ENCODE peak calls at places on chromosome 12, in six cellular contexts. One of them, this sample, is unnamed.

GRCh38 chr12:79591988-79592387 is 98.8 kb downstream of the PAWR start:
- DNase-seq in adipocyte: no peak
- DNase-seq in tibial artery: no peak
- DNase-seq in psoas muscle: no peak
- DNase-seq in PC-3: peak; percentile 28
- DNase-seq in mesenchymal stem cell: no peak
- DNase-seq in this sample: no peak

GRCh38 chr12:124507188-124508109 is 60.0 kb downstream of the NCOR2 start:
- DNase-seq in adipocyte: peak; percentile 68
- DNase-seq in tibial artery: no peak
- DNase-seq in psoas muscle: peak; percentile 60
- DNase-seq in PC-3: no peak
- DNase-seq in mesenchymal stem cell: peak; percentile 89
- DNase-seq in this sample: no peak

GRCh38 chr12:119642986-119643385 is 24.9 kb upstream of the PRKAB1 start:
- DNase-seq in adipocyte: no peak
- DNase-seq in tibial artery: no peak
- DNase-seq in psoas muscle: no peak
- DNase-seq in PC-3: no peak
- DNase-seq in mesenchymal stem cell: no peak
- DNase-seq in this sample: no peak

GRCh38 chr12:27431185-27431584 is 15.4 kb upstream of the SMCO2 start:
- DNase-seq in adipocyte: no peak
- DNase-seq in tibial artery: no peak
- DNase-seq in psoas muscle: no peak
- DNase-seq in PC-3: no peak
- DNase-seq in mesenchymal stem cell: no peak
- DNase-seq in this sample: no peak

GRCh38 chr12:86698581-86698980 is 442.4 kb upstream of the MGAT4C start:
- DNase-seq in adipocyte: peak; percentile 84
- DNase-seq in tibial artery: no peak
- DNase-seq in psoas muscle: no peak
- DNase-seq in PC-3: no peak
- DNase-seq in mesenchymal stem cell: no peak
- DNase-seq in this sample: no peak

GRCh38 chr12:30792648-30793499 is 38.1 kb upstream of the CAPRIN2 start:
- DNase-seq in adipocyte: peak; percentile 25
- DNase-seq in tibial artery: no peak
- DNase-seq in psoas muscle: no peak
- DNase-seq in PC-3: peak; percentile 91
- DNase-seq in mesenchymal stem cell: peak; percentile 63
- DNase-seq in this sample: no peak

GRCh38 chr12:44574586-44574985 is 301.5 kb downstream of the NELL2 start:
- DNase-seq in adipocyte: no peak
- DNase-seq in tibial artery: no peak
- DNase-seq in psoas muscle: no peak
- DNase-seq in PC-3: peak; percentile 3
- DNase-seq in mesenchymal stem cell: peak; percentile 16
- DNase-seq in this sample: no peak

GRCh38 chr12:31958601-31959000 is 614 bp upstream of the RESF1 start:
- DNase-seq in adipocyte: no peak
- DNase-seq in tibial artery: no peak
- DNase-seq in psoas muscle: no peak
- DNase-seq in PC-3: no peak
- DNase-seq in mesenchymal stem cell: no peak
- DNase-seq in this sample: no peak

GRCh38 chr12:108804361-108804949 is 52.9 kb downstream of the SSH1 start:
- DNase-seq in adipocyte: peak; percentile 93
- DNase-seq in tibial artery: peak; percentile 70
- DNase-seq in psoas muscle: peak; percentile 64
- DNase-seq in PC-3: no peak
- DNase-seq in mesenchymal stem cell: peak; percentile 95
- DNase-seq in this sample: no peak

GRCh38 chr12:102962532-102962931 is 5.1 kb downstream of the ASCL1 start:
- DNase-seq in adipocyte: no peak
- DNase-seq in tibial artery: no peak
- DNase-seq in psoas muscle: no peak
- DNase-seq in PC-3: no peak
- DNase-seq in mesenchymal stem cell: no peak
- DNase-seq in this sample: no peak

DNA sequence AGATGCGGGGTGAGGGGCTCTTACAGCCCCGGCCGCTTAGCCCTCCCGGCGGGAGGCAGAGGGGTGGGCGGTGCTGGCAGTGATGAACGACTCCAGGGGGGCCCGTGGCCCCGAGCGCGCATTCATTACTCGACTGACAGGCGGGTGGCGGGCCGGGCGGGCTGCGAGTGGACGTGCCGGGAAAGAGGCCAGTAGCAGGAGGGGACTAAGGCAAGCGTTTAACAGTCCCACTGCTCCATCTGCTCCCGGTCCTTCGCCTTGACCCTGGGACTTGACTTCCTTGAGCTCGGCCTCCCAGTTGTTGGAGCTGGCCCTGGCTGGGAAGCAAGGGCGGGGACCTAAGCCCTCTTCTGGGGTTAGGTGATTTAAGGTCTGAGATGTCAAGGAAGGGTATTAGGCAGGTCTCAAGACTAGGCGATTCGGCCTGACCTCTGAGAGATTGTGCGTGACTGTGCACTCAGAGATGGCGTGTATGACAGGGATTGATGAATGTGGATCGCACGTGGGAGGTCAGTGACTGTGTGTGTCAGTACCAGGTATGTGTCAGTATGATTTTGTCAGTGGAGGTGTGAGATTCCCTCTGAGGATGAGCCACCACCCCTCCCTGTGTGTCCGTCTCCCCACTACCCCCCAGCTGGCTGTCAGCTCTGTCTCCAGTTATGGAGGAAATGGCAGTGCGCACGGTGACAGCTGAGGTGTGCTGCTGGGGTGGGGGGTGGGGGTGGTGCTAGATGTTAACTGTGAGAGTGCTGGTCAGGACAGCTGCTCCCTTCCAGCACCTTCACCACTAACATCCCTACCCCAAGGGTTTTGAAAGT is 3.6 kb upstream of the DNAJC22 start:
- DNase-seq in adipocyte: peak; percentile 32
- DNase-seq in tibial artery: no peak
- DNase-seq in psoas muscle: no peak
- DNase-seq in PC-3: no peak
- DNase-seq in mesenchymal stem cell: no peak
- DNase-seq in this sample: no peak
- H3K4me1 ChIP-seq in adipocyte: peaks cover 27% of the 10 kb centered on the region
- H3K4me1 ChIP-seq in tibial artery: peaks cover 52% of the 10 kb centered on the region
- H3K4me1 ChIP-seq in psoas muscle: peaks cover 40% of the 10 kb centered on the region
- H3K4me1 ChIP-seq in PC-3: peaks cover 33% of the 10 kb centered on the region
- H3K4me1 ChIP-seq in mesenchymal stem cell: peaks cover 59% of the 10 kb centered on the region
- H3K4me1 ChIP-seq in this sample: peaks cover 54% of the 10 kb centered on the region

GRCh38 chr12:97561321-97562230 is 99.0 kb downstream of the RMST start:
- DNase-seq in adipocyte: no peak
- DNase-seq in tibial artery: no peak
- DNase-seq in psoas muscle: no peak
- DNase-seq in PC-3: peak; percentile 41
- DNase-seq in mesenchymal stem cell: no peak
- DNase-seq in this sample: no peak

GRCh38 chr12:97557116-97557515 is 94.5 kb downstream of the RMST start:
- DNase-seq in adipocyte: no peak
- DNase-seq in tibial artery: no peak
- DNase-seq in psoas muscle: no peak
- DNase-seq in PC-3: no peak
- DNase-seq in mesenchymal stem cell: no peak
- DNase-seq in this sample: no peak

GRCh38 chr12:97556201-97556824 is 93.7 kb downstream of the RMST start:
- DNase-seq in adipocyte: peak; percentile 28
- DNase-seq in tibial artery: no peak
- DNase-seq in psoas muscle: no peak
- DNase-seq in PC-3: peak; percentile 84
- DNase-seq in mesenchymal stem cell: peak; percentile 88
- DNase-seq in this sample: peak; percentile 42

GRCh38 chr12:97560766-97561165 is 98.2 kb downstream of the RMST start:
- DNase-seq in adipocyte: no peak
- DNase-seq in tibial artery: no peak
- DNase-seq in psoas muscle: no peak
- DNase-seq in PC-3: no peak
- DNase-seq in mesenchymal stem cell: no peak
- DNase-seq in this sample: no peak

DNA sequence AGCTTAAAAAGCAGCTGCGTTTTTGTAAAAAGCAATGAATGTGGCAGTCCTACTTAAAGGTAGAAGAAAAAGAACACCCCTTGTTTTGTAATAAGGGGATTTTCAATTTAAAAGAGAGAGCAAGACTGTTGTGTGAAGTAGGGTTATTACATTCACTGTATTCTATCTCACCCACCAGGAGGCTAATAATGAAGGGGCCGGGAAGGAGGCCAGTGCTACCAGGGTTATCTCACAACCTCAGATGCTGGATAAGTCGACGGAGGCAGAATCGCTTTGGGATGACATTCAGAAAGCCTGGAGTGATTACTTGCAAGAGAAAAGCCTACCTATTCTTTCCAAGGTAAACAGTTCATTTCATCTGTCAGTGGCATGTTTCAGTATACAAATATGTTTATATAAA is 97.8 kb downstream of the RMST start:
- DNase-seq in adipocyte: no peak
- DNase-seq in tibial artery: no peak
- DNase-seq in psoas muscle: no peak
- DNase-seq in PC-3: no peak
- DNase-seq in mesenchymal stem cell: no peak
- DNase-seq in this sample: no peak
- H3K4me3 ChIP-seq in adipocyte: no peak overlapping the region
- H3K4me3 ChIP-seq in tibial artery: no peak overlapping the region
- H3K4me3 ChIP-seq in psoas muscle: no peak overlapping the region
- H3K4me3 ChIP-seq in PC-3: no peak overlapping the region
- H3K4me3 ChIP-seq in mesenchymal stem cell: no peak overlapping the region
- H3K4me3 ChIP-seq in this sample: no peak overlapping the region

GRCh38 chr12:121628536-121628935 is 2.2 kb downstream of the ORAI1 start:
- DNase-seq in adipocyte: no peak
- DNase-seq in tibial artery: no peak
- DNase-seq in psoas muscle: no peak
- DNase-seq in PC-3: no peak
- DNase-seq in mesenchymal stem cell: peak; percentile 21
- DNase-seq in this sample: no peak
- H3K4me1 ChIP-seq in adipocyte: peaks cover 20% of the 10 kb centered on the region
- H3K4me1 ChIP-seq in tibial artery: peaks cover 27% of the 10 kb centered on the region
- H3K4me1 ChIP-seq in psoas muscle: peaks cover 62% of the 10 kb centered on the region
- H3K4me1 ChIP-seq in PC-3: peaks cover 34% of the 10 kb centered on the region
- H3K4me1 ChIP-seq in mesenchymal stem cell: peaks cover 29% of the 10 kb centered on the region
- H3K4me1 ChIP-seq in this sample: peaks cover 16% of the 10 kb centered on the region

GRCh38 chr12:94952325-94952724 is 51.2 kb downstream of the NDUFA12 start:
- DNase-seq in adipocyte: no peak
- DNase-seq in tibial artery: no peak
- DNase-seq in psoas muscle: no peak
- DNase-seq in PC-3: no peak
- DNase-seq in mesenchymal stem cell: no peak
- DNase-seq in this sample: no peak
- H3K4me3 ChIP-seq in adipocyte: no peak overlapping the region
- H3K4me3 ChIP-seq in tibial artery: no peak overlapping the region
- H3K4me3 ChIP-seq in psoas muscle: no peak overlapping the region
- H3K4me3 ChIP-seq in PC-3: no peak overlapping the region
- H3K4me3 ChIP-seq in mesenchymal stem cell: no peak overlapping the region
- H3K4me3 ChIP-seq in this sample: no peak overlapping the region

GRCh38 chr12:54282949-54283593 is 2.5 kb downstream of the HNRNPA1 start:
- DNase-seq in adipocyte: no peak
- DNase-seq in tibial artery: no peak
- DNase-seq in psoas muscle: no peak
- DNase-seq in PC-3: no peak
- DNase-seq in mesenchymal stem cell: no peak
- DNase-seq in this sample: no peak

GRCh38 chr12:54287316-54288157 is 7.0 kb downstream of the HNRNPA1 start:
- DNase-seq in adipocyte: no peak
- DNase-seq in tibial artery: no peak
- DNase-seq in psoas muscle: no peak
- DNase-seq in PC-3: no peak
- DNase-seq in mesenchymal stem cell: no peak
- DNase-seq in this sample: no peak

GRCh38 chr12:54280401-54281260 is at the start of gene HNRNPA1:
- DNase-seq in adipocyte: peak; percentile 99
- DNase-seq in tibial artery: peak; percentile 98
- DNase-seq in psoas muscle: peak; percentile 93
- DNase-seq in PC-3: peak; percentile 99
- DNase-seq in mesenchymal stem cell: peak; percentile 100
- DNase-seq in this sample: no peak

GRCh38 chr12:54285150-54286041 is 4.9 kb downstream of the HNRNPA1 start:
- DNase-seq in adipocyte: peak; percentile 38
- DNase-seq in tibial artery: no peak
- DNase-seq in psoas muscle: no peak
- DNase-seq in PC-3: no peak
- DNase-seq in mesenchymal stem cell: no peak
- DNase-seq in this sample: no peak

DNA sequence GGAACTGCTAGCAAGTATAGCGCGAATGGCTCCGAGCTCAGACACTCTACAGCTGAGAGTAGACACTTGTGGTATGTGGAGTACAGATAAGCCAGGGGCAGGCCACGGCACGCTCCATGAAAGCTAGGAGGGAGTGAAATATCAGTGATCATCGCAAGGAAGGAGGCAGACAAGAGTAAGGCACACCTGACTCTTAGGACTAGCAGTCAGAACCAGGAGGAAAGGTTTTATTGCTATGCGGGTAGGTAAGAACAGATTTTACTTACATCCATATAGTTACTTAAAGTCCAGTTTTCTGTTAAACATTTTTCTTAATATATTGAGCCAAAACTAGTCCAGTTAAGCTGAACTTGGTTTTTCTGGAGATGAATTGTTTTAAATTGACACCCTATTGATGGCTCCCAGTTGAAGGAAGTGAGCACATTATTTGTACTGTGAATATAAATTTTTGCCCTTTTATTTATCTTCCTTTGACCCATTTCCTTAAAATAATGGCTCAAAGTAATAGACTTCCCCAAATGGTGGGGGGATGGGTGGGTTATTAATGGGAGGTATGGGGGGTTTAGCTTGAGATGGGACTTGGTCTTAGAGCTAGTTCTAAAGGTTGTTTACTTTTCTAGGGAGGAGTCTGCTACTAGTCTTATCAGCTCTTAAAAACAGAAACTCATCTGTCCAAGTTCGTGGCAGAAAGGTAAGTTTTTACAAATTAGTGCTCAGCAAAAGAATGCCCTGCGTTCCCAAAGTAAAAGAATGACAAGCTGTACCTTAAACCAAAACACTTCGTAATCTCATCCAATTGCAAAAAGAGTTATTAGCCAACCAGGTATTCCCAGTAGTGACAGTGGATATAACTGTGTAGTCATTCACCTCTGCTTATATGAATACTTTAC is 5.8 kb downstream of the HNRNPA1 start:
- DNase-seq in adipocyte: no peak
- DNase-seq in tibial artery: no peak
- DNase-seq in psoas muscle: no peak
- DNase-seq in PC-3: no peak
- DNase-seq in mesenchymal stem cell: no peak
- DNase-seq in this sample: no peak
- H3K4me1 ChIP-seq in adipocyte: peaks cover 42% of the 10 kb centered on the region
- H3K4me1 ChIP-seq in tibial artery: peaks cover 48% of the 10 kb centered on the region
- H3K4me1 ChIP-seq in psoas muscle: peaks cover 67% of the 10 kb centered on the region
- H3K4me1 ChIP-seq in PC-3: peaks cover 16% of the 10 kb centered on the region
- H3K4me1 ChIP-seq in mesenchymal stem cell: peaks cover 4% of the 10 kb centered on the region
- H3K4me1 ChIP-seq in this sample: peaks cover 84% of the 10 kb centered on the region

DNA sequence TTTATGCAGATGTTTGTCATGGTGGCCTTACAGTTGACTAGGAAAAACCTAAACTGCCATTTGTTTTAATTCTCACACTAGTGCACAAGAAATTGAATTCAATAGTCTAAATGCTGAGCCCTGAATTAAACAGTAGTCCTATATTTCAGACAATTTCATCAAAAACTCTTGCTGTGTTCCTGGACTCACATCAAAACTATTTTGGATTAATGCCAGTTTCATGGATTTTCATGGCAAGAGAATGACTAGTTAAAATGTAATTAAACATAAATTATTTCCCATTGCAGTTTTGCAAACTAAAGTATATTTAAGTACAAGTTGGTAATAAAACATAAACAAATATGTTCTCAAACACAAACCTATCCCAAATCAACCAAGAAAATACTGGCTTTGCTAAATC is 468.0 kb upstream of the PRICKLE1 start:
- DNase-seq in adipocyte: peak; percentile 33
- DNase-seq in tibial artery: no peak
- DNase-seq in psoas muscle: no peak
- DNase-seq in PC-3: peak; percentile 7
- DNase-seq in mesenchymal stem cell: no peak
- DNase-seq in this sample: no peak
- H3K4me3 ChIP-seq in adipocyte: no peak overlapping the region
- H3K4me3 ChIP-seq in tibial artery: no peak overlapping the region
- H3K4me3 ChIP-seq in psoas muscle: no peak overlapping the region
- H3K4me3 ChIP-seq in PC-3: no peak overlapping the region
- H3K4me3 ChIP-seq in mesenchymal stem cell: no peak overlapping the region
- H3K4me3 ChIP-seq in this sample: no peak overlapping the region